ENCODE peak calls at places on chromosome 15, in four cellular contexts. One of them, this sample, is unnamed.

GRCh38 chr15:90306560-90306959 is 41.1 kb downstream of the NGRN start:
- DNase-seq in AG10803: no peak
- DNase-seq in ovary: no peak
- DNase-seq in fibroblast of lung: no peak
- DNase-seq in this sample: no peak

GRCh38 chr15:67784057-67784781 is 41.1 kb upstream of the SKOR1 start:
- DNase-seq in AG10803: no peak
- DNase-seq in ovary: no peak
- DNase-seq in fibroblast of lung: no peak
- DNase-seq in this sample: no peak

GRCh38 chr15:92444631-92445030 is 51.0 kb downstream of the ST8SIA2 start:
- DNase-seq in AG10803: no peak
- DNase-seq in ovary: no peak
- DNase-seq in fibroblast of lung: no peak
- DNase-seq in this sample: no peak

GRCh38 chr15:25789616-25790002 is 73.5 kb downstream of the ATP10A start:
- DNase-seq in AG10803: no peak
- DNase-seq in ovary: no peak
- DNase-seq in fibroblast of lung: no peak
- DNase-seq in this sample: no peak

GRCh38 chr15:78023081-78023665 is 54.3 kb downstream of the TBC1D2B start:
- DNase-seq in AG10803: no peak
- DNase-seq in ovary: no peak
- DNase-seq in fibroblast of lung: no peak
- DNase-seq in this sample: no peak

GRCh38 chr15:85756411-85757072 is 38.2 kb downstream of the KLHL25 start:
- DNase-seq in AG10803: peak
- DNase-seq in ovary: no peak
- DNase-seq in fibroblast of lung: no peak
- DNase-seq in this sample: no peak

GRCh38 chr15:25568751-25569150 is 129.9 kb upstream of the UBE3A start:
- DNase-seq in AG10803: peak
- DNase-seq in ovary: no peak
- DNase-seq in fibroblast of lung: no peak
- DNase-seq in this sample: no peak

GRCh38 chr15:59685737-59686297 is 3.3 kb downstream of the BNIP2 start:
- DNase-seq in AG10803: peak
- DNase-seq in ovary: no peak
- DNase-seq in fibroblast of lung: peak
- DNase-seq in this sample: peak

GRCh38 chr15:41943543-41944312 is 28.6 kb downstream of the EHD4 start:
- DNase-seq in AG10803: no peak
- DNase-seq in ovary: no peak
- DNase-seq in fibroblast of lung: no peak
- DNase-seq in this sample: no peak

GRCh38 chr15:96102631-96103030 is 227.9 kb upstream of the NR2F2 start:
- DNase-seq in AG10803: no peak
- DNase-seq in ovary: no peak
- DNase-seq in fibroblast of lung: no peak
- DNase-seq in this sample: no peak

GRCh38 chr15:84955089-84955848 is 26.4 kb upstream of the PDE8A start:
- DNase-seq in AG10803: peak
- DNase-seq in ovary: peak
- DNase-seq in fibroblast of lung: peak
- DNase-seq in this sample: peak

GRCh38 chr15:38560456-38560926 is 4.1 kb downstream of the RASGRP1 start:
- DNase-seq in AG10803: no peak
- DNase-seq in ovary: no peak
- DNase-seq in fibroblast of lung: no peak
- DNase-seq in this sample: no peak

GRCh38 chr15:49982586-49982985 is 136.4 kb downstream of the ATP8B4 start:
- DNase-seq in AG10803: no peak
- DNase-seq in ovary: no peak
- DNase-seq in fibroblast of lung: peak
- DNase-seq in this sample: no peak

GRCh38 chr15:77629070-77630030 is 3.4 kb downstream of the LINGO1 start:
- DNase-seq in AG10803: no peak
- DNase-seq in ovary: no peak
- DNase-seq in fibroblast of lung: no peak
- DNase-seq in this sample: no peak

GRCh38 chr15:38398134-38398533 is 55.8 kb upstream of the FAM98B start:
- DNase-seq in AG10803: peak
- DNase-seq in ovary: peak
- DNase-seq in fibroblast of lung: peak
- DNase-seq in this sample: peak

GRCh38 chr15:49895337-49896223 is 223.5 kb downstream of the ATP8B4 start:
- DNase-seq in AG10803: peak
- DNase-seq in ovary: no peak
- DNase-seq in fibroblast of lung: no peak
- DNase-seq in this sample: peak

GRCh38 chr15:93485922-93486327 is 396.9 kb upstream of the RGMA start:
- DNase-seq in AG10803: no peak
- DNase-seq in ovary: peak
- DNase-seq in fibroblast of lung: no peak
- DNase-seq in this sample: no peak

GRCh38 chr15:34708422-34708821 is 46.4 kb downstream of the GJD2 start:
- DNase-seq in AG10803: peak
- DNase-seq in ovary: no peak
- DNase-seq in fibroblast of lung: peak
- DNase-seq in this sample: peak

GRCh38 chr15:57227899-57228298 is 148.4 kb upstream of the CGNL1 start:
- DNase-seq in AG10803: peak
- DNase-seq in ovary: no peak
- DNase-seq in fibroblast of lung: peak
- DNase-seq in this sample: peak

GRCh38 chr15:99436472-99437314 is 129.1 kb upstream of the MEF2A start:
- DNase-seq in AG10803: no peak
- DNase-seq in ovary: peak
- DNase-seq in fibroblast of lung: no peak
- DNase-seq in this sample: no peak

GRCh38 chr15:57792729-57793449 is 86.4 kb downstream of the POLR2M start:
- DNase-seq in AG10803: no peak
- DNase-seq in ovary: no peak
- DNase-seq in fibroblast of lung: no peak
- DNase-seq in this sample: no peak

GRCh38 chr15:47872869-47873301 is 155.6 kb downstream of the SEMA6D start:
- DNase-seq in AG10803: no peak
- DNase-seq in ovary: no peak
- DNase-seq in fibroblast of lung: no peak
- DNase-seq in this sample: no peak

GRCh38 chr15:76973362-76973743 is 21.6 kb upstream of the PSTPIP1 start:
- DNase-seq in AG10803: peak
- DNase-seq in ovary: no peak
- DNase-seq in fibroblast of lung: peak
- DNase-seq in this sample: no peak

GRCh38 chr15:28273468-28273867 is 48.5 kb downstream of the HERC2 start:
- DNase-seq in AG10803: no peak
- DNase-seq in ovary: no peak
- DNase-seq in fibroblast of lung: peak
- DNase-seq in this sample: peak

GRCh38 chr15:77786956-77787355 is 154.2 kb upstream of the LINGO1 start:
- DNase-seq in AG10803: no peak
- DNase-seq in ovary: no peak
- DNase-seq in fibroblast of lung: no peak
- DNase-seq in this sample: no peak

GRCh38 chr15:29278436-29279099 is 8.9 kb upstream of the NSMCE3 start:
- DNase-seq in AG10803: peak
- DNase-seq in ovary: no peak
- DNase-seq in fibroblast of lung: peak
- DNase-seq in this sample: peak

GRCh38 chr15:101689901-101690300 is 34.4 kb downstream of the TARS3 start:
- DNase-seq in AG10803: no peak
- DNase-seq in ovary: no peak
- DNase-seq in fibroblast of lung: peak
- DNase-seq in this sample: peak

GRCh38 chr15:85403745-85404144 is 23.3 kb downstream of the AKAP13 start:
- DNase-seq in AG10803: peak
- DNase-seq in ovary: no peak
- DNase-seq in fibroblast of lung: peak
- DNase-seq in this sample: peak

GRCh38 chr15:78073026-78073425 is 4.5 kb downstream of the TBC1D2B start:
- DNase-seq in AG10803: no peak
- DNase-seq in ovary: no peak
- DNase-seq in fibroblast of lung: no peak
- DNase-seq in this sample: no peak

GRCh38 chr15:89459271-89460038 is 36.9 kb downstream of the RHCG start:
- DNase-seq in AG10803: no peak
- DNase-seq in ovary: no peak
- DNase-seq in fibroblast of lung: no peak
- DNase-seq in this sample: no peak

GRCh38 chr15:79002631-79003030 is 57.8 kb upstream of the CTSH start:
- DNase-seq in AG10803: peak
- DNase-seq in ovary: no peak
- DNase-seq in fibroblast of lung: no peak
- DNase-seq in this sample: no peak

GRCh38 chr15:73940061-73940981 is 14.1 kb downstream of the LOXL1 start:
- DNase-seq in AG10803: peak
- DNase-seq in ovary: no peak
- DNase-seq in fibroblast of lung: no peak
- DNase-seq in this sample: no peak
- H3K4me3 ChIP-seq in AG10803: no peak
- H3K4me3 ChIP-seq in ovary: no peak
- H3K4me3 ChIP-seq in fibroblast of lung: no peak
- H3K4me3 ChIP-seq in this sample: no peak

DNA sequence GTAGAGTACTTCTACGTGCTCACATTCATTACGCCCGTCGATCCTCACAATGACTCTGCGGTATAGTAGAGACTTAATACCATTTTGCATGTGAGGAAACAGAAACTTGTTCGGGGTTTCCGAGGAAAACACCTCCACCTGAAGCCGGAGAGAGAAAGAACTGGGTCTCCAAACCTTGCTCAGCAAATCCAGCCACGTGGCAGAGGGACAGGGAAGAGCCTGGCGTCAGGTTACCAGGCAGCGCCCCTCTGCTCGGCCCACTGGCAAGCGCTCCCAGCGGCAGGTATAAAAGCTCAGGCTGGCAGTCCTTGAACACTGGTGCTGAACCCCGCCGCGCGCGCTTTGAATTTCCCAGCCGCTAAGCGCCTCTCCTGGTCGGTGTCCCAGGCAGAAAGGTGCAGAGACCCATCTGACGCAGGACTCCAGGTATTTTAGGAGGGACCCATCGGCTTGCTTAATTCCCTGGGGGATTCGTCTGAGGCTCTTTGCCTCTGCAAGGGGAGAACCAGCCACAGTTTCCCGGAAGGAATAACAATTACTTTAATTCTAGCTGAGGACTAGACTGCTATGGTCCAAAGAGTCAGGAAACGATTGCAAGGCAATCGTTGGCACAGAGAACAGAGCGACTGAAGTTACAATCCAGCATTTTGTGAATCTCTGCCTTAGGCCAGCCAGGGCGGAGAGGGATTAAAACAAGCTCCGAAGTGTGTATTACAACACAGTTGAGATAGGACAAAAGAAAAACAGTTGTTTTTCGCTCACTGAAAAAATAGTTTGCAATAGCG is at the start of gene C2CD4A:
- DNase-seq in AG10803: peak
- DNase-seq in ovary: peak
- DNase-seq in fibroblast of lung: peak
- DNase-seq in this sample: peak
- TF ChIP-seq CTCF in AG10803: peak
- TF ChIP-seq CTCF in ovary: no peak
- TF ChIP-seq CTCF in fibroblast of lung: no peak
- TF ChIP-seq CTCF in this sample: peak

GRCh38 chr15:51044037-51044712 is 50.5 kb downstream of the TNFAIP8L3 start:
- DNase-seq in AG10803: no peak
- DNase-seq in ovary: no peak
- DNase-seq in fibroblast of lung: no peak
- DNase-seq in this sample: no peak

GRCh38 chr15:51038258-51039042 is 56.3 kb downstream of the TNFAIP8L3 start:
- DNase-seq in AG10803: no peak
- DNase-seq in ovary: no peak
- DNase-seq in fibroblast of lung: no peak
- DNase-seq in this sample: no peak
- H3K4me3 ChIP-seq in AG10803: no peak
- H3K4me3 ChIP-seq in ovary: no peak
- H3K4me3 ChIP-seq in fibroblast of lung: no peak
- H3K4me3 ChIP-seq in this sample: no peak

GRCh38 chr15:81175496-81175895 is 21.2 kb upstream of the IL16 start:
- DNase-seq in AG10803: no peak
- DNase-seq in ovary: no peak
- DNase-seq in fibroblast of lung: no peak
- DNase-seq in this sample: no peak

GRCh38 chr15:81176291-81176893 is 20.3 kb upstream of the IL16 start:
- DNase-seq in AG10803: no peak
- DNase-seq in ovary: no peak
- DNase-seq in fibroblast of lung: no peak
- DNase-seq in this sample: no peak

GRCh38 chr15:81174125-81174524 is 22.6 kb upstream of the IL16 start:
- DNase-seq in AG10803: no peak
- DNase-seq in ovary: no peak
- DNase-seq in fibroblast of lung: no peak
- DNase-seq in this sample: no peak

GRCh38 chr15:81178365-81178764 is 18.3 kb upstream of the IL16 start:
- DNase-seq in AG10803: no peak
- DNase-seq in ovary: no peak
- DNase-seq in fibroblast of lung: no peak
- DNase-seq in this sample: no peak

GRCh38 chr15:81174759-81175327 is 21.8 kb upstream of the IL16 start:
- DNase-seq in AG10803: no peak
- DNase-seq in ovary: no peak
- DNase-seq in fibroblast of lung: no peak
- DNase-seq in this sample: no peak
- TF ChIP-seq CTCF in AG10803: peak
- TF ChIP-seq CTCF in ovary: no peak
- TF ChIP-seq CTCF in fibroblast of lung: no peak
- TF ChIP-seq CTCF in this sample: no peak

DNA sequence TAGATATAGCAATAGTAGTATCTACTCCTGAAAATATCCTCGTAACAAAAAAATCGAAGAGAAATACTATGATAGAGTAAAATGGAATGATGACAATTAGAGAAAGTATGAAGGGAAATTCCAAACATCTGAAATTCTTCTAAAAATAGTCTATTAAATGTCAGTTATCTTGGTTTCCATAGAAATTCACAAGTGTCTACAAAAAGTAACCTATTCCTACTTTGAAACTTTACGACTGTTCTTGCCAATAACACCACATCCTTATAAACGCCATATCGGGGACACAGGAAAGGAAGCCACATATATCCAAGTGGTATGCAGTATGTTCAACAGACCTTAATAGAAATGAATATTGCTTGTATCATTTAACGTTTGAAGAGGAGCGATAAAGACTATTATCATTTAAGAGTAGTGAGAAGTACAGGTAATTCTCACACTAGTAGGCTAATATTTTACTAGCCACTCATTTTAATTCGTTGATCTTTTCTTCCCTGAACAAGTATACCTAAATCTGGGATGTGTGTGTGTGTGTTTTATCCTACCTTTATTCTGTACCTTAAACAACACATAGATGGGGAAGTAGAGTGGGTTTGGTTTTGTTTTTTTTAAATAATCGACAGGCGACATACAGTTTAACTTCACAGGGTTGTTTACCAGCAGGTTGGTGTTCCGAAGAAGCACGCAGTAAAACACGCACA is 1.2 kb downstream of the GPR176 start:
- DNase-seq in AG10803: peak
- DNase-seq in ovary: no peak
- DNase-seq in fibroblast of lung: peak
- DNase-seq in this sample: peak
- H3K4me3 ChIP-seq in AG10803: peak
- H3K4me3 ChIP-seq in ovary: peak
- H3K4me3 ChIP-seq in fibroblast of lung: peak
- H3K4me3 ChIP-seq in this sample: peak